ENCODE peak calls at places on chromosome 17, in eight cellular contexts. One of them, this sample, is unnamed.

GRCh38 chr17:29010586-29010985 is 4.8 kb upstream of the SEZ6 start:
- DNase-seq in heart left ventricle: no peak
- DNase-seq in A673: no peak
- DNase-seq in tibial artery: no peak
- DNase-seq in brain microvascular endothelial cell: no peak
- DNase-seq in HAP-1: no peak
- DNase-seq in NT2/D1: no peak
- DNase-seq in kidney: no peak
- DNase-seq in this sample: no peak

GRCh38 chr17:61784510-61784909 is 78.8 kb downstream of the BRIP1 start:
- DNase-seq in tibial artery: no peak
- DNase-seq in brain microvascular endothelial cell: no peak
- DNase-seq in NT2/D1: no peak
- DNase-seq in heart left ventricle: no peak
- DNase-seq in kidney: no peak
- DNase-seq in HAP-1: no peak
- DNase-seq in A673: no peak
- DNase-seq in this sample: no peak

GRCh38 chr17:55420067-55420775 is 1.4 kb downstream of the MMD start:
- DNase-seq in A673: no peak
- DNase-seq in heart left ventricle: peak
- DNase-seq in tibial artery: no peak
- DNase-seq in HAP-1: no peak
- DNase-seq in brain microvascular endothelial cell: no peak
- DNase-seq in kidney: no peak
- DNase-seq in NT2/D1: no peak
- DNase-seq in this sample: no peak

GRCh38 chr17:65633988-65634387 is 72.5 kb upstream of the AXIN2 start:
- DNase-seq in NT2/D1: no peak
- DNase-seq in HAP-1: no peak
- DNase-seq in kidney: no peak
- DNase-seq in brain microvascular endothelial cell: no peak
- DNase-seq in tibial artery: no peak
- DNase-seq in A673: no peak
- DNase-seq in heart left ventricle: no peak
- DNase-seq in this sample: no peak

GRCh38 chr17:21756856-21757619 is 64.7 kb downstream of the KCNJ18 start:
- DNase-seq in NT2/D1: no peak
- DNase-seq in A673: no peak
- DNase-seq in heart left ventricle: no peak
- DNase-seq in HAP-1: no peak
- DNase-seq in kidney: peak
- DNase-seq in tibial artery: no peak
- DNase-seq in brain microvascular endothelial cell: no peak
- DNase-seq in this sample: no peak

GRCh38 chr17:40779181-40779909 is 3.0 kb downstream of the KRT27 start:
- DNase-seq in A673: peak
- DNase-seq in NT2/D1: no peak
- DNase-seq in tibial artery: no peak
- DNase-seq in HAP-1: no peak
- DNase-seq in kidney: no peak
- DNase-seq in heart left ventricle: no peak
- DNase-seq in brain microvascular endothelial cell: no peak
- DNase-seq in this sample: no peak

GRCh38 chr17:16477255-16477654 is 14.7 kb downstream of the LRRC75A start:
- DNase-seq in NT2/D1: no peak
- DNase-seq in kidney: no peak
- DNase-seq in A673: no peak
- DNase-seq in heart left ventricle: peak
- DNase-seq in tibial artery: peak
- DNase-seq in brain microvascular endothelial cell: peak
- DNase-seq in HAP-1: no peak
- DNase-seq in this sample: peak

GRCh38 chr17:76811028-76811427 is 57.2 kb upstream of the MGAT5B start:
- DNase-seq in brain microvascular endothelial cell: no peak
- DNase-seq in heart left ventricle: no peak
- DNase-seq in NT2/D1: no peak
- DNase-seq in kidney: no peak
- DNase-seq in HAP-1: no peak
- DNase-seq in A673: no peak
- DNase-seq in tibial artery: no peak
- DNase-seq in this sample: no peak

GRCh38 chr17:57211543-57211942 is 44.8 kb upstream of the MSI2 start:
- DNase-seq in NT2/D1: no peak
- DNase-seq in HAP-1: no peak
- DNase-seq in A673: no peak
- DNase-seq in tibial artery: no peak
- DNase-seq in heart left ventricle: no peak
- DNase-seq in brain microvascular endothelial cell: no peak
- DNase-seq in kidney: no peak
- DNase-seq in this sample: no peak

GRCh38 chr17:81647640-81648012 is 8.7 kb downstream of the PDE6G start:
- DNase-seq in NT2/D1: no peak
- DNase-seq in heart left ventricle: no peak
- DNase-seq in kidney: no peak
- DNase-seq in tibial artery: no peak
- DNase-seq in brain microvascular endothelial cell: no peak
- DNase-seq in HAP-1: no peak
- DNase-seq in A673: no peak
- DNase-seq in this sample: no peak
- H3K4me3 ChIP-seq in NT2/D1: peak
- H3K4me3 ChIP-seq in heart left ventricle: no peak
- H3K4me3 ChIP-seq in kidney: no peak
- H3K4me3 ChIP-seq in tibial artery: no peak
- H3K4me3 ChIP-seq in brain microvascular endothelial cell: no peak
- H3K4me3 ChIP-seq in HAP-1: no peak
- H3K4me3 ChIP-seq in A673: no peak
- H3K4me3 ChIP-seq in this sample: no peak

DNA sequence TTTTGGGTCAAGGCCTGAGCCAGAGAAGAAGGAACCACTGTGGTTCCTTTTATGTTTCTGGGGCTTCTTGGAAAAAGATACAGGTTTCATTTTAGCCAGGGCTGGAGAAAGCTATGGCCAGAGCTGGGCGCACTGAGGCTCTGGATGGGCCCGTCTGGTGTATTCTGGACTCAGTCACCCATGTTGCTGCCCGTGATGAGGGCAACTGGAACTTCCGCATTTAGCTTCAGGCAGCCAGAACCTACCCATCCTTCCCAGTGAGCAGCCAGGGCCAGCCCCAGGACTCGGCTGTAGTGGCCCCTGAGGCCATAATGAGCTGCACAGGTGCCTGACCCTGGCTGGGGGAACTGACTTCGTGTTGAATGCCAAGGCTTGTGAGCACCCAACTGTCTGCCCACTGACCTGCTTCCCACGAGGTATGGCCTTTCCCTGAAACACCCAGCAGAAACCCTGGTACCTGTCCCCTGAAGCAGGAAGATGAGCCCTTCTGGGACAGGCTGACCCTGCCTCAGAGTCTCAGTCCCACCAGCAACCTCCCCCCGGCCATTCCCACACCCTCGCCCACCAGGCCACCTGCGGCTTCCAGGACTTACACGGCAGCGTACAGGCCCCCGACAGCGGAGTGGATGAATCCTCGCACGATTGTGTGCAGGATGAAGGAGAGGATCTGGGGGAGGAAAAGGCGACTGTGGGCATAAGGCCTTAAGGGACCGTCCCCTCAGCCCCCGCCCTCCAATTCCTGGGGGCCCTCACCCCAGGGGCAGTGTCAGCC is 15.3 kb upstream of the PITPNA start:
- DNase-seq in tibial artery: no peak
- DNase-seq in heart left ventricle: peak
- DNase-seq in NT2/D1: no peak
- DNase-seq in kidney: no peak
- DNase-seq in A673: no peak
- DNase-seq in brain microvascular endothelial cell: no peak
- DNase-seq in HAP-1: no peak
- DNase-seq in this sample: no peak
- H3K4me3 ChIP-seq in tibial artery: no peak
- H3K4me3 ChIP-seq in heart left ventricle: no peak
- H3K4me3 ChIP-seq in NT2/D1: no peak
- H3K4me3 ChIP-seq in kidney: no peak
- H3K4me3 ChIP-seq in A673: no peak
- H3K4me3 ChIP-seq in brain microvascular endothelial cell: no peak
- H3K4me3 ChIP-seq in HAP-1: no peak
- H3K4me3 ChIP-seq in this sample: no peak

GRCh38 chr17:74274060-74274702 is at the start of gene DNAI2:
- DNase-seq in HAP-1: no peak
- DNase-seq in tibial artery: no peak
- DNase-seq in brain microvascular endothelial cell: no peak
- DNase-seq in A673: no peak
- DNase-seq in kidney: no peak
- DNase-seq in NT2/D1: no peak
- DNase-seq in heart left ventricle: peak
- DNase-seq in this sample: no peak
- H3K4me3 ChIP-seq in HAP-1: no peak
- H3K4me3 ChIP-seq in tibial artery: no peak
- H3K4me3 ChIP-seq in brain microvascular endothelial cell: no peak
- H3K4me3 ChIP-seq in A673: no peak
- H3K4me3 ChIP-seq in kidney: no peak
- H3K4me3 ChIP-seq in NT2/D1: no peak
- H3K4me3 ChIP-seq in heart left ventricle: no peak
- H3K4me3 ChIP-seq in this sample: no peak

DNA sequence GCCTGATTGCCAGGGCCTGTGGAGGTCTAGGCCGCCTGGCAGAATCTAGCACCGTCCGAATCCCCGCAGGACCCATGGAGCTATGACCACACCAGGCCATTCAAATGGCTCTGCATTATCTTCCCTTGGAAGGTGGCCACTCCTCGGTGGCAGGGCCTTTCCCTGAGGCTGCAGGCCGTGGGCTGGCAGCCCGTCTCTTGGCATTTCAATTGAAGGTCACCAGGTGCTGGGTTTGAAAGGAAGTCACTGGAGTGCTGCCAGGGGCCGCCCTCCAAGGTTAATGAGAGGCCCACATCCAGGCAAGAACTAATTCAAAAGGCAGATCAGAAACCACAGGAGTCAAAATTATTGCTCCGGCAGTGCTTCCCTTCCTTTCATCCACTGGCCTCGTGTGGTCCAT is 27.7 kb upstream of the CACNG5 start:
- DNase-seq in brain microvascular endothelial cell: no peak
- DNase-seq in tibial artery: no peak
- DNase-seq in HAP-1: no peak
- DNase-seq in kidney: peak
- DNase-seq in heart left ventricle: no peak
- DNase-seq in A673: no peak
- DNase-seq in NT2/D1: no peak
- DNase-seq in this sample: no peak
- H3K4me3 ChIP-seq in brain microvascular endothelial cell: no peak
- H3K4me3 ChIP-seq in tibial artery: no peak
- H3K4me3 ChIP-seq in HAP-1: no peak
- H3K4me3 ChIP-seq in kidney: no peak
- H3K4me3 ChIP-seq in heart left ventricle: no peak
- H3K4me3 ChIP-seq in A673: no peak
- H3K4me3 ChIP-seq in NT2/D1: no peak
- H3K4me3 ChIP-seq in this sample: no peak

DNA sequence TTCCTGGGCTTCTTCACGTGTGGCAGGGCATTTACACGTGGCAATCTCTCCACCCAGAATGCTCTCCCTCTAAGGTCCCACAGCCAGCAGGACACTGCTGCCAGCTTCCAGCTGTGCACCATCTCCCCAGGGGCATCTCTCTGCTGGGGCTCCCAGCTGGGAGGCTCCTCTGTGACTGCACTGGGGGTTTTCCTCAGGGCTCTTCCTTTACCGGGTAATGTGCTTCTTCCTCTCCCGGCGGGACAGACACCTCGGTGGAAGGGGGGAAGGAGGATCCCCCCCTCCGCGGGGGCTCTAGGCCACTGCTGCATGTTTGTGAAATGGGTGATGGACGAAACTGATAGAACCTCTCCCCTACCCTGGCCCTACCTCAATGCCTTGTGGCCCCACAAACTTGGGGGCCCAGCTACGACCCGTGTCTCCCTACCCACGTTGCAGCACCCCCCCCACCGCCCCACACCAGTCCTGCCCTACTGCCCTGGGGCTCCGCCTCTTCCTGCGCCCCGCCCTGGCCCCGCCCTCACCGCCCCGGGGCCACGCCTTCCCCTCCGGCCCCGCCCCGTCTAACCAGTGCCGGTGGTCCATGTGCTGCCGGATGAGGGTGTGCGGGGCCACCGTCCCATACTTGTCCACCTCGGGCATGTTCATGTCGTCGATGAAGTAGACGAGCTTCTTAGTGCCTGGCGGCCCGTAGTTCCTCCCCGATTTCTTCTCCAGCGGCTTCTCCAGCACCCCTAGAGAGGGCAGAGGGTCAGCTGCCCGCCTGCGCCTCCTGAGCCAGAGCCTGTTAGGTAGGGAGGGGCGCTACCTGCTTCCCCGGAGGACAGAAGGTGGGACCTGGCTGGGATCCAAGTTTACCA is 92.7 kb downstream of the DNAH17 start:
- DNase-seq in kidney: no peak
- DNase-seq in heart left ventricle: no peak
- DNase-seq in brain microvascular endothelial cell: peak
- DNase-seq in tibial artery: no peak
- DNase-seq in NT2/D1: no peak
- DNase-seq in HAP-1: peak
- DNase-seq in A673: peak
- DNase-seq in this sample: no peak
- H3K4me3 ChIP-seq in kidney: no peak
- H3K4me3 ChIP-seq in heart left ventricle: no peak
- H3K4me3 ChIP-seq in brain microvascular endothelial cell: peak
- H3K4me3 ChIP-seq in tibial artery: no peak
- H3K4me3 ChIP-seq in NT2/D1: peak
- H3K4me3 ChIP-seq in HAP-1: peak
- H3K4me3 ChIP-seq in A673: peak
- H3K4me3 ChIP-seq in this sample: peak